ENCODE peak calls at places on chromosome 4, in five cellular contexts. R is naive thymus-derived CD4-positive, alpha-beta T cell; W is CMK; Z is activated naive CD8-positive, alpha-beta T cell treated with anti-CD3 and anti-CD28 coated beads, Interleukin-2, amount 10 ng/mL, durations not matched to agents 7 days and 5 days; G is amniotic epithelial cell. C is an unnamed sample.

GRCh38 chr4:110619401-110620247 is 3.3 kb downstream of the PITX2 start:
- DNase-seq in R (no peak), W (no peak), Z (peak), G (peak), C (no peak)

GRCh38 chr4:578451-579443 is 2.7 kb upstream of the TMEM271 start:
- DNase-seq in R (no peak), W (no peak), Z (no peak), G (no peak), C (no peak)

GRCh38 chr4:168600796-168601583 is 104.1 kb downstream of the PALLD start:
- DNase-seq in R (no peak), W (no peak), Z (no peak), G (peak), C (no peak)

GRCh38 chr4:81839347-81840042 is 367.8 kb upstream of the RASGEF1B start:
- DNase-seq in R (no peak), W (no peak), Z (no peak), G (no peak), C (no peak)

GRCh38 chr4:150078996-150079581 is 844 bp downstream of the DCLK2 start:
- DNase-seq in R (no peak), W (no peak), Z (peak), G (peak), C (peak)

GRCh38 chr4:44071959-44072955 is 376.4 kb downstream of the KCTD8 start:
- DNase-seq in R (no peak), W (no peak), Z (no peak), G (no peak), C (no peak)

GRCh38 chr4:56272003-56272402 is 115.3 kb downstream of the AASDH start:
- DNase-seq in R (no peak), W (no peak), Z (no peak), G (no peak), C (no peak)

GRCh38 chr4:36281384-36282106 is at the start of gene DTHD1:
- DNase-seq in R (no peak), W (no peak), Z (no peak), G (no peak), C (no peak)

GRCh38 chr4:88029556-88029955 is 22.1 kb downstream of the PKD2 start:
- DNase-seq in R (no peak), W (no peak), Z (no peak), G (no peak), C (no peak)

GRCh38 chr4:147822128-147822527 is 90.2 kb downstream of the ARHGAP10 start:
- DNase-seq in R (no peak), W (no peak), Z (no peak), G (peak), C (no peak)

GRCh38 chr4:40180356-40180755 is 16.5 kb upstream of the RHOH start:
- DNase-seq in R (no peak), W (no peak), Z (no peak), G (peak), C (no peak)

GRCh38 chr4:110869114-110869513 is 246.2 kb upstream of the PITX2 start:
- DNase-seq in R (no peak), W (no peak), Z (no peak), G (peak), C (no peak)

GRCh38 chr4:158771776-158772175 is 3.0 kb downstream of the FNIP2 start:
- DNase-seq in R (no peak), W (no peak), Z (no peak), G (no peak), C (no peak)

GRCh38 chr4:20288846-20289512 is 37.3 kb downstream of the SLIT2 start:
- DNase-seq in R (no peak), W (no peak), Z (no peak), G (no peak), C (no peak)

GRCh38 chr4:79678472-79679202 is 270.6 kb upstream of the GK2 start:
- DNase-seq in R (no peak), W (peak), Z (no peak), G (peak), C (no peak)

GRCh38 chr4:150722908-150723362 is 141.0 kb downstream of the MAB21L2 start:
- DNase-seq in R (no peak), W (peak), Z (no peak), G (peak), C (no peak)

GRCh38 chr4:149749769-149750168 is 65.9 kb downstream of the IQCM start:
- DNase-seq in R (no peak), W (no peak), Z (no peak), G (no peak), C (no peak)

C was measured in memory B cell.